ENCODE peak calls at places on chromosome 21, in seven cellular contexts. J is IMR-90, E is H9, D is mesendoderm, W is mesenchymal stem cell, V is H1, A is trophoblast cell. P is an unnamed sample.

GRCh38 chr21:29718081-29718815 is 221.5 kb downstream of the GRIK1 start:
- DNase-seq in J (peak), E (no peak), D (no peak), W (no peak), V (no peak), A (no peak), P (no peak)

GRCh38 chr21:41478319-41479177 is 29.4 kb downstream of the TMPRSS2 start:
- DNase-seq in J (no peak), E (no peak), D (no peak), W (no peak), V (peak), A (peak), P (no peak)

GRCh38 chr21:32574946-32575925 is 10.1 kb downstream of the TCP10L start:
- DNase-seq in J (no peak), E (no peak), D (no peak), W (no peak), V (no peak), A (no peak), P (no peak)

GRCh38 chr21:35825954-35826353 is 234.4 kb downstream of the SETD4 start:
- DNase-seq in J (no peak), E (no peak), D (no peak), W (no peak), V (no peak), A (no peak), P (no peak)

GRCh38 chr21:41761211-41762181 is 5.4 kb downstream of the RIPK4 start:
- DNase-seq in J (no peak), E (no peak), D (no peak), W (no peak), V (no peak), A (peak), P (no peak)

GRCh38 chr21:29849735-29850176 is 90.0 kb downstream of the GRIK1 start:
- DNase-seq in J (peak), E (peak), D (peak), W (peak), V (peak), A (peak), P (peak)

GRCh38 chr21:33033961-33034413 is 8.3 kb downstream of the OLIG2 start:
- DNase-seq in J (no peak), E (no peak), D (no peak), W (no peak), V (peak), A (no peak), P (no peak)

GRCh38 chr21:33067045-33067444 is 2.9 kb upstream of the OLIG1 start:
- DNase-seq in J (no peak), E (no peak), D (no peak), W (no peak), V (no peak), A (no peak), P (no peak)

GRCh38 chr21:42486551-42486950 is 9.5 kb downstream of the RSPH1 start:
- DNase-seq in J (no peak), E (no peak), D (no peak), W (no peak), V (no peak), A (no peak), P (no peak)

GRCh38 chr21:26850116-26850643 is 5.0 kb upstream of the ADAMTS1 start:
- DNase-seq in J (peak), E (no peak), D (peak), W (peak), V (no peak), A (peak), P (peak)

GRCh38 chr21:41283211-41283818 is 33.3 kb upstream of the FAM3B start:
- DNase-seq in J (peak), E (peak), D (peak), W (peak), V (no peak), A (peak), P (peak)

GRCh38 chr21:34112316-34113033 is 39.1 kb downstream of the MRPS6 start:
- DNase-seq in J (no peak), E (no peak), D (no peak), W (no peak), V (no peak), A (no peak), P (no peak)

GRCh38 chr21:38945536-38946245 is 140.0 kb downstream of the ETS2 start:
- DNase-seq in J (peak), E (peak), D (peak), W (peak), V (peak), A (no peak), P (peak)

GRCh38 chr21:29585462-29585861 is 286.7 kb downstream of the BACH1 start:
- DNase-seq in J (no peak), E (no peak), D (no peak), W (no peak), V (no peak), A (peak), P (no peak)

GRCh38 chr21:33886316-33886715 is 29.3 kb downstream of the ATP5PO start:
- DNase-seq in J (no peak), E (no peak), D (no peak), W (no peak), V (no peak), A (no peak), P (no peak)

GRCh38 chr21:42040411-42041180 is 30.4 kb upstream of the ZBTB21 start:
- DNase-seq in J (peak), E (no peak), D (peak), W (peak), V (no peak), A (peak), P (no peak)

GRCh38 chr21:19523731-19524130 is 1120.1 kb upstream of the TMPRSS15 start:
- DNase-seq in J (no peak), E (no peak), D (no peak), W (peak), V (no peak), A (no peak), P (no peak)

GRCh38 chr21:38990424-38990794 is 184.7 kb downstream of the ETS2 start:
- DNase-seq in J (no peak), E (no peak), D (no peak), W (no peak), V (no peak), A (no peak), P (no peak)

GRCh38 chr21:36948686-36949085 is 17.8 kb downstream of the HLCS start:
- DNase-seq in J (peak), E (no peak), D (no peak), W (no peak), V (no peak), A (no peak), P (no peak)

GRCh38 chr21:36946949-36947371 is 19.5 kb downstream of the HLCS start:
- DNase-seq in J (no peak), E (no peak), D (peak), W (no peak), V (no peak), A (no peak), P (no peak)

GRCh38 chr21:36945496-36946138 is 20.9 kb downstream of the HLCS start:
- DNase-seq in J (peak), E (no peak), D (no peak), W (no peak), V (no peak), A (no peak), P (no peak)

DNA sequence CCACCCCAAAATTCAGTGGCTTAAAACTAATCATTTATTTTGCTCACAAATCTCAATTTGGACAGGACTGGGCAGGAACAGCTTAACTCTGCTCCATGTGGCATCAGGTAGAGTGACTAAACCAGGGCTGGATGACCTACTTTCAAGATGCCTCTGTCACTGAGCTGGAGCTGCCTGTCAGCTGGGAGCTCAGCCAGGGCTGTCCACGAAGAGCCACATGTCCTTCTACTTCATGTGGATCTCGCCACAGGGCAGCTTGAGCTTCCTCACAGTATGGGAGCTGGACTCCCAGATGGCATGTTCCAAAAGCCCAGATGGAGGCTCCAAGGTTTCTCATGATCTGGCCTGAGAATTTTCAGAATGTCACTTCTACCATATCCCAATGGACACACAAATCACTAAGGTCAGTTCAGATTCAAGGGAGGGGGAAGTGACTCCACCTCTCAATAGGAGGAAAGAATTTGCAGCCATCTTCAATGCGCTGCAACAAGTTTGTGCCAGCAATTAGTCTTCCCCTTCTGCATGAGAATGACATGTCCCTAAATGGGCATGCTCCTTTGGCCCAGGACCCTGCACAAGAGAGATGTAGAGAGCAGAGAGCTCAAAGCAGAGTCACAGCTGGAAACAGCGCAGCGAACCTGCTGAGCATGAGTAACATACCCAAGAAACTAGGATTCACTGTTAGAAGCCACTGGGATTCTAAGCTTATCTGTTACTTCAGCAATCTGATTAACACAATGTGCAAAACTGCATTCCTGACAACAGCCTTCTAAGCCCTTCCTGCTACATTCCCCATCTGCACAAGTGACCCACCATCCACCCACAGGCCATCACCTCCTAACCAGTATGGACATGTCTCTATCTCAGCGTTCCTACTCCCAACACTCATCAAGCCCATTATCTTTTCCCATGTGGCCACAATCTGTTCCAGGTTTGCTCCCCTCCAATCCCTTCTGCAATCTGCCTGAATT is 17.0 kb downstream of the HLCS start:
- DNase-seq in J (no peak), E (no peak), D (peak), W (no peak), V (no peak), A (peak), P (no peak)
- H2BK5ac ChIP-seq in J (no peak), E (no peak), D (no peak), W (no peak), V (no peak), A (no peak), P (no peak)

GRCh38 chr21:18424250-18424649 is 20.7 kb upstream of the TMPRSS15 start:
- DNase-seq in J (no peak), E (no peak), D (no peak), W (no peak), V (no peak), A (no peak), P (no peak)
- H2BK5ac ChIP-seq in J (no peak), E (no peak), D (no peak), W (no peak), V (no peak), A (no peak), P (no peak)

GRCh38 chr21:14768042-14768441 is 221.9 kb upstream of the SAMSN1 start:
- DNase-seq in J (no peak), E (no peak), D (no peak), W (no peak), V (no peak), A (peak), P (no peak)
- H2BK5ac ChIP-seq in J (no peak), E (no peak), D (no peak), W (no peak), V (no peak), A (no peak), P (no peak)

DNA sequence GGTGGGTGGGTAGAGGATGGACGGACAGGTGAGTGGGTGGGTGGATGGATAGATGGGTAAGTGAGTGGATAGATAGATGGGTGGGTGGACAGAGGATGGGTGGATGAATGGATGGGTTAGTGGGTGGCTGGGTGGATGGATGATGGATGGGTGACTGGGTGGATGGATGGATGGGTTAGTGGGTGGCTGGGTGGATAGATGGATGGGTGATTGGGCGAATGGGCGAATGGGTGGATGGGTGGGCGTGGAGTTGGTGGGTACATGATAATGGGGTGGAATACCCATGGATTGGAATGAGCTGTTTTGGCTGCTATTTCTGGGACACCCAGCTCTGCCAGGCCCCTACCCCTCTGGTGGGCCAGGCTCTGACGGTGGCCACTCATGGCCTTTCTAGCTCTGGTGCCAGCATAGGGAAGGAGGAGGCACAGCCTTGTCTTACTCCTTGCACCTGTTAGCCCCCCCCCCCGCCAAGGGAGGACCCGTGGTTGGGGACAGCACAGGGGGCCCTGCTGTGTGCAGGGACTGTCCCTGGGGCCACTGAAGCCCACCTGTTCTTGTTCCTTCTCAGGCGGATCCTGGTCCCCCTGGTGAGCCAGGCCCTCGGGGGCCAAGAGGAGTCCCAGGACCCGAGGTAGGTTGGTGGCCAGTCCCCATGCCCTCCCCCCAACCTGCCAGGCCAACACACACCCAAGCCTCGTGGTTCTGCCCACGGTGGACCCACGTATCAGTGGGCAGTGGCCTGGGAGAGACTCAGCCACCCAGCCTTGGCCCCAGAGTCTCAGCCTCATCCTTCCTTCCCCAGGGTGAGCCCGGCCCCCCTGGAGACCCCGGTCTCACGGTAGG is 26.4 kb downstream of the COL6A2 start:
- DNase-seq in J (no peak), E (peak), D (no peak), W (no peak), V (no peak), A (no peak), P (no peak)
- H2BK5ac ChIP-seq in J (peak), E (no peak), D (no peak), W (no peak), V (no peak), A (no peak), P (no peak)

P was measured in neuronal stem cell.